ENCODE peak calls at places on chromosomes 3 and 15, in seven cellular contexts. O is BE2C; F is pancreas; L is A673; M is CD8-positive, alpha-beta T cell; N is transverse colon; S is left ventricle myocardium inferior. G is an unnamed sample.
A peak's percentile ranks its signal among the peaks of the same experiment; 100 is the strongest.

GRCh38 chr3:2268779-2269178 is 170.1 kb downstream of the CNTN4 start:
- DNase-seq in O (no peak), F (no peak), M (no peak), L (peak; percentile 24), S (no peak), N (no peak), G (no peak)

GRCh38 chr15:69578252-69578651 is 125.6 kb downstream of the RPLP1 start:
- DNase-seq in M (no peak), N (no peak), L (no peak), O (no peak), F (no peak), S (no peak), G (no peak)

GRCh38 chr3:179613807-179614206 is 9.2 kb downstream of the NDUFB5 start:
- DNase-seq in F (no peak), M (no peak), N (no peak), O (no peak), L (no peak), S (no peak), G (no peak)

GRCh38 chr3:187310954-187311470 is 19.5 kb upstream of the MASP1 start:
- DNase-seq in M (no peak), F (no peak), O (no peak), N (no peak), L (no peak), S (no peak), G (no peak)

GRCh38 chr3:110608566-110608965 is 463.1 kb upstream of the NECTIN3 start:
- DNase-seq in L (no peak), M (no peak), F (no peak), O (no peak), N (no peak), S (no peak), G (no peak)

GRCh38 chr3:38500688-38501417 is 4.7 kb downstream of the EXOG start:
- DNase-seq in F (no peak), S (no peak), L (no peak), N (no peak), O (no peak), M (no peak), G (no peak)

GRCh38 chr3:77186728-77187127 is 146.8 kb downstream of the ROBO2 start:
- DNase-seq in N (no peak), O (no peak), L (peak; percentile 29), F (no peak), S (no peak), M (no peak), G (no peak)

GRCh38 chr15:78055923-78056713 is 21.4 kb downstream of the TBC1D2B start:
- DNase-seq in M (no peak), L (no peak), S (no peak), N (peak; percentile 66), F (no peak), O (peak; percentile 40), G (no peak)

GRCh38 chr3:179811321-179812095 is 158.7 kb downstream of the USP13 start:
- DNase-seq in O (peak; percentile 55), N (peak; percentile 12), L (peak; percentile 78), M (no peak), S (no peak), F (peak; percentile 49), G (peak; percentile 59)

GRCh38 chr15:60994842-60995495 is 234.1 kb downstream of the RORA start:
- DNase-seq in F (no peak), M (no peak), N (peak; percentile 24), L (no peak), S (peak; percentile 22), O (no peak), G (no peak)

GRCh38 chr3:151423091-151423490 is 37.8 kb downstream of the IGSF10 start:
- DNase-seq in N (no peak), L (no peak), M (no peak), S (no peak), O (no peak), F (no peak), G (no peak)

GRCh38 chr15:77537006-77537405 is 95.7 kb downstream of the LINGO1 start:
- DNase-seq in F (no peak), M (no peak), L (no peak), S (no peak), N (no peak), O (no peak), G (no peak)

GRCh38 chr3:55690161-55690560 is 203.1 kb upstream of the WNT5A start:
- DNase-seq in S (no peak), F (no peak), L (no peak), N (no peak), M (no peak), O (no peak), G (no peak)

GRCh38 chr15:92809880-92810361 is 90.2 kb upstream of the CHD2 start:
- DNase-seq in O (peak; percentile 34), M (no peak), N (peak; percentile 68), L (no peak), S (no peak), F (peak; percentile 58), G (peak; percentile 32)

GRCh38 chr3:176919836-176920760 is 277.2 kb downstream of the TBL1XR1 start:
- DNase-seq in N (no peak), L (no peak), F (peak; percentile 20), O (no peak), S (no peak), M (no peak), G (no peak)

GRCh38 chr3:191290311-191291025 is 38.7 kb upstream of the CCDC50 start:
- DNase-seq in S (no peak), M (no peak), F (no peak), O (no peak), L (peak; percentile 60), N (no peak), G (no peak)

GRCh38 chr15:66424963-66425612 is 38.4 kb downstream of the MAP2K1 start:
- DNase-seq in L (no peak), O (no peak), M (no peak), N (no peak), S (no peak), F (no peak), G (no peak)

GRCh38 chr15:39904115-39904514 is 16.0 kb downstream of the GPR176 start:
- DNase-seq in S (no peak), O (no peak), N (no peak), L (no peak), M (no peak), F (no peak), G (no peak)

GRCh38 chr15:63815796-63816533 is 17.8 kb downstream of the HERC1 start:
- DNase-seq in N (no peak), F (no peak), O (no peak), S (no peak), M (no peak), L (no peak), G (no peak)

GRCh38 chr15:49238342-49238741 is 68.3 kb downstream of the GALK2 start:
- DNase-seq in N (no peak), F (no peak), O (peak; percentile 68), L (peak; percentile 50), M (no peak), S (no peak), G (no peak)

GRCh38 chr3:141485578-141486415 is 1.0 kb upstream of the RASA2 start:
- DNase-seq in L (peak; percentile 39), N (no peak), O (no peak), F (no peak), S (no peak), M (no peak), G (no peak)

GRCh38 chr3:36911990-36912804 is 32.7 kb downstream of the TRANK1 start:
- DNase-seq in N (no peak), O (no peak), S (no peak), M (no peak), L (no peak), F (no peak), G (peak; percentile 67)
- H3K4me3 ChIP-seq in N (no peak overlapping the region), O (no peak overlapping the region), S (no peak overlapping the region), M (peak overlapping the region; percentile 24), L (no peak overlapping the region), F (no peak overlapping the region), G (peak overlapping the region; percentile 2)

DNA sequence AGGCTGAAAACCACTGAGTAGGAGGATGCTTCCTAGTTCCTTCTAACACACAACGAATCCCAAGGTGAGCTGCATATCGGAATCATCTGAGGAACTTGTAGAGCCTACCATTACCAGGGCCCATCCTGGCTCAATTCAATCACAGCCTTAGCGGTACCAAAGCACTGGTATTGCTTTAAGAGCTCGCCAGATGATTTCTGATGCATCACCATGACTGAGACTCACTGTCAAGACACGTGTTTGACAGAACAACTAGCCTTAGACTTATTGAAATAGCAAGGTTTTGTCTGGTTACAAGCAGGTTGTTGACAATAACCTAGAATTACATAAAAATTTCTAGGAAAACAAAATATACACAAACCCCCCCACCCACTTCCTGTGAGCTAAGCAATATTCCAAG is 68.5 kb downstream of the CBLB start:
- DNase-seq in M (no peak), F (no peak), O (peak; percentile 28), L (no peak), N (no peak), S (no peak), G (no peak)
- H3K4me1 ChIP-seq in M (peaks cover 36% of the 10 kb centered on the region), F (peaks cover 11% of the 10 kb centered on the region), O (peaks cover 31% of the 10 kb centered on the region), L (peaks cover 33% of the 10 kb centered on the region), N (no peaks in the 10 kb centered on the region), S (peaks cover 68% of the 10 kb centered on the region), G (peaks cover 19% of the 10 kb centered on the region)

GRCh38 chr3:129827765-129828164 is 65.7 kb downstream of the TMCC1 start:
- DNase-seq in F (no peak), N (peak; percentile 32), S (no peak), O (no peak), L (no peak), M (peak; percentile 18), G (peak; percentile 20)
- H3K4me3 ChIP-seq in F (no peak overlapping the region), N (no peak overlapping the region), S (no peak overlapping the region), O (no peak overlapping the region), L (no peak overlapping the region), M (no peak overlapping the region), G (no peak overlapping the region)

GRCh38 chr3:194304186-194304917 is 46.8 kb downstream of the CPN2 start:
- DNase-seq in S (no peak), M (no peak), L (no peak), N (no peak), O (no peak), F (no peak), G (peak; percentile 71)

GRCh38 chr3:194303749-194304148 is 47.4 kb downstream of the CPN2 start:
- DNase-seq in S (no peak), M (no peak), O (no peak), F (no peak), N (no peak), L (no peak), G (no peak)

GRCh38 chr3:194306771-194307640 is 44.1 kb downstream of the CPN2 start:
- DNase-seq in S (no peak), L (no peak), M (no peak), F (no peak), N (peak; percentile 34), O (no peak), G (peak; percentile 49)

GRCh38 chr3:194306109-194306686 is 44.9 kb downstream of the CPN2 start:
- DNase-seq in O (no peak), M (peak; percentile 42), S (no peak), N (no peak), F (no peak), L (no peak), G (peak; percentile 98)

DNA sequence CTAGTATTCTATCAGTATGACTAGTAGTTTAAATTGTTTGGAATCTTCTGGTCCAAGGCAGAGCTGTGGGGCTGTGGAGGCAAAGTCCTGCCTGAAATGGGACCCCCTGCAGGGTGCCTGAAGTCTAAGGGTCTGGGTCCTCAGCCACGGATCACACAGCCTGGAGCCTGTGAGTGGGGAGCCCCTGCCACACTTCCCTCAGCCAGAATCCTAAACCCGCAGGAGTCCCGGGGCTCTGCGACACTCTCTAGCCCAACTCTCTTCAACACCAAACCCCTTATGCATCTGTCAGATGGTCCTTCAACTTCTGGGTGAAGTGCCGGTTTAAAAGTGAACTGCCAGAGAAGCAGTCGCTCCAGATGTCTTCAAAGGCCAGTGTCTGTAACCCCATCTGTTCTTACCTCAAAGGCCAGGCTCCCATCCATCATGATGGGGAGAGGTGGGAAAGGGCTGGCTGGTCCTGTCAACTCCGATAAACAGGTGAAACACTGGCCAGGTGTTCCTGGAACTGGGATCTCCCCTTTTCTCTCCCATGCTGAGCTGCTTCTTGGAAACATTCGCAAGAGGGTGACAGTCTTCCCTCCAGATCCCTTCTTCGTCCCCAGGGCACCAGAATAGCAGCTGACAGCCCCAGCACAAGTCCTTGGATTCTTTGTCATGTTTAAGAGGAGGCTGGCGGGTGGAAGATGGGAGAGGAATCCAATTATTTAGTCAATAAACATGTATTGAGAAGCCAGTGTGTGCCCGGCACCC is 45.6 kb downstream of the CPN2 start:
- DNase-seq in S (no peak), L (no peak), F (no peak), N (no peak), O (no peak), M (no peak), G (peak; percentile 84)
- H3K4me1 ChIP-seq in S (peaks cover 9% of the 10 kb centered on the region), L (peaks cover 31% of the 10 kb centered on the region), F (no peaks in the 10 kb centered on the region), N (no peaks in the 10 kb centered on the region), O (peaks cover 25% of the 10 kb centered on the region), M (peaks cover 30% of the 10 kb centered on the region), G (peaks cover 85% of the 10 kb centered on the region)